ENCODE peak calls at places on chromosomes 7 and 10, in seven cellular contexts. V, O, C, T, Q, E and S are unnamed samples. For H3K4me1, the result is how much of the 10 kb centered on the place peaks cover.

GRCh38 chr7:151246161-151247015 is 2.1 kb downstream of the SMARCD3 start:
- DNase-seq in V (no peak), O (peak), C (peak), T (no peak), Q (no peak), E (no peak), S (no peak)

GRCh38 chr7:966291-967069 is 8.9 kb downstream of the COX19 start:
- DNase-seq in V (no peak), O (no peak), C (no peak), T (no peak), Q (no peak), E (no peak), S (no peak)

GRCh38 chr10:116747325-116747724 is 5.0 kb upstream of the HSPA12A start:
- DNase-seq in V (no peak), O (no peak), C (no peak), T (no peak), Q (peak), E (no peak), S (no peak)

GRCh38 chr10:47190301-47190700 is 109.7 kb upstream of the GDF10 start:
- DNase-seq in V (no peak), O (no peak), C (no peak), T (no peak), Q (no peak), E (peak), S (no peak)

GRCh38 chr10:59106441-59106840 is 70.0 kb upstream of the PHYHIPL start:
- DNase-seq in V (no peak), O (no peak), C (no peak), T (no peak), Q (no peak), E (no peak), S (no peak)

GRCh38 chr10:131858583-131859340 is 42.0 kb upstream of the PPP2R2D start:
- DNase-seq in V (no peak), O (no peak), C (no peak), T (no peak), Q (no peak), E (no peak), S (no peak)

GRCh38 chr10:68981074-68981473 is 7.5 kb upstream of the KIFBP start:
- DNase-seq in V (no peak), O (no peak), C (peak), T (no peak), Q (no peak), E (no peak), S (no peak)

GRCh38 chr7:24005517-24005916 is 278.5 kb upstream of the NPY start:
- DNase-seq in V (no peak), O (no peak), C (no peak), T (no peak), Q (no peak), E (no peak), S (no peak)

GRCh38 chr7:71846160-71846559 is 566.0 kb downstream of the CALN1 start:
- DNase-seq in V (no peak), O (peak), C (no peak), T (no peak), Q (no peak), E (no peak), S (no peak)

GRCh38 chr7:50721160-50721559 is 61.5 kb downstream of the GRB10 start:
- DNase-seq in V (no peak), O (peak), C (no peak), T (peak), Q (no peak), E (no peak), S (peak)

GRCh38 chr7:90311185-90311584 is 9.9 kb downstream of the FAM237B start:
- DNase-seq in V (no peak), O (no peak), C (no peak), T (no peak), Q (no peak), E (no peak), S (no peak)

GRCh38 chr7:149147072-149147729 is at the start of gene ZNF398:
- DNase-seq in V (peak), O (peak), C (peak), T (peak), Q (peak), E (peak), S (peak)

GRCh38 chr10:68665841-68666240 is 55.2 kb upstream of the CCAR1 start:
- DNase-seq in V (peak), O (no peak), C (no peak), T (peak), Q (no peak), E (peak), S (peak)

GRCh38 chr10:83212632-83213349 is 926.5 kb upstream of the GHITM start:
- DNase-seq in V (no peak), O (no peak), C (no peak), T (peak), Q (no peak), E (peak), S (peak)

GRCh38 chr7:44534501-44534900 is 6.6 kb downstream of the NPC1L1 start:
- DNase-seq in V (no peak), O (peak), C (peak), T (no peak), Q (peak), E (peak), S (no peak)

GRCh38 chr7:149220534-149220933 is 18.9 kb upstream of the ZNF212 start:
- DNase-seq in V (peak), O (no peak), C (peak), T (peak), Q (no peak), E (peak), S (peak)

GRCh38 chr7:148772297-148773089 is 73.8 kb downstream of the CUL1 start:
- DNase-seq in V (peak), O (no peak), C (peak), T (peak), Q (peak), E (peak), S (peak)

GRCh38 chr7:5528071-5528814 is 104.6 kb upstream of the TNRC18 start:
- DNase-seq in V (peak), O (peak), C (peak), T (no peak), Q (peak), E (peak), S (no peak)

GRCh38 chr7:20340839-20341238 is 10.1 kb downstream of the ITGB8 start:
- DNase-seq in V (no peak), O (peak), C (no peak), T (no peak), Q (no peak), E (peak), S (no peak)

GRCh38 chr10:68364101-68364886 is 31.6 kb upstream of the PBLD start:
- DNase-seq in V (no peak), O (no peak), C (no peak), T (no peak), Q (no peak), E (no peak), S (no peak)

GRCh38 chr10:131776496-131776895 is 124.3 kb upstream of the PPP2R2D start:
- DNase-seq in V (no peak), O (no peak), C (no peak), T (no peak), Q (no peak), E (no peak), S (no peak)

GRCh38 chr7:69365588-69366241 is 232.6 kb upstream of the AUTS2 start:
- DNase-seq in V (no peak), O (no peak), C (peak), T (peak), Q (no peak), E (no peak), S (peak)

GRCh38 chr10:124546957-124547650 is 85.5 kb downstream of the LHPP start:
- DNase-seq in V (no peak), O (no peak), C (no peak), T (no peak), Q (no peak), E (no peak), S (no peak)
- H3K4me3 ChIP-seq in V (no peak), O (no peak), C (no peak), T (no peak), Q (no peak), E (no peak), S (no peak)

DNA sequence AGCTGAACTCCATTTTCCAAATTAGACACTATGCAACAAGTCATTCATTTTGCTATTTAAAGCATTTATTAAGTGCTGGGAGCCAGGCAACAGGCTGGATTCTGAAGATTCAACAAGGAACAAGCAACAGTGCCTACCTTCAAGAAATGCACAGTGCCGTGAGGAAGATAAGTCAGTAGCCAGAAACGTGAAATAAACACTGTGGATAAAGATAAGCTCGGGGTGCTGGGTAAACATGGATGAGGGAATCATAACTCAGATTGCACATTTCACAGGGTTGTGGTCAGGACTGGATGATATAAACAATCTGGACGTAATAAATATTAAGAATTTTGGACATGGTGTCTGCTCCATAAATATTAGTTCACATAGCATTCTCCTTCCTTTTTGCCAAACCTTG is 259.3 kb downstream of the SFMBT2 start:
- DNase-seq in V (no peak), O (no peak), C (no peak), T (no peak), Q (no peak), E (no peak), S (no peak)
- H2AFZ ChIP-seq in V (no peak), O (no peak), C (no peak), T (no peak), Q (no peak), E (no peak), S (no peak)

DNA sequence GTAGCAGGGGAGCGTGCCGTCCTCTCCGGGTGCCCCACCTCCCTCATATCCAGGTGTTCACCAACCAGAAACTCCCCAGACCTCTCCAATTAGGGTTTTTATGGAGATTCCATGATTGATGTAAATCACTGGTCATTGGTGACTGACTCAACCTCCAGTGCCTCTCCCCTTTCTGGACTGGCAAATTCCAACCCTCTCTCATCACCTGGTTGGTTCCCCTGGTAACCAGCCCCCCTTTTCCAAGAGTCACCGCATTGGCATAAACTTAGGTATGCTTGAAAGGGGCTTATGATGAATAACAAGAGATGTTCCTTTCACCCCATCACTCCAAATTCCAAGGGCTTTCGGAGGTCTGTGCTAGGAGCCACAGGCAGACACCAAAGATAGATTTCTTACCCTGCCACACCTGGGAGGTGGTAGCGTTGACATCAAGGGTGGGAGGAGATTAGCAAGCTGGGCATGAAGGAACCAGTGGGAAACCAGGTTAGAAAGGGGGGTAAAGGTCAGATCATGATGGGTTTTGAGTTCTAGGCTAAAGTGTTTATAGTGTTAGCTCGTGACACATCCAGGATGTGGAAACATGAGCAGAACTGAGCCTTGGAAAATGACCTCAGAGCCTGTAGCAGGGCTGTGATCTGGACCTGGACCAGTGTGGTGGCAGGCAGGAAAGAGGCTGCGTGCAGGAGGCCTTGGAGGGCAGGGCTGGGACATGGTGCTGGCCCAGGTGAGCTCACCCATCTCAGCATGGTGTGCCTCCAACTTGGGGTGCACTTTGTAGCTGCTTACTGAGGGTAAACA is 45.1 kb downstream of the CAMK1D start:
- DNase-seq in V (peak), O (no peak), C (peak), T (peak), Q (no peak), E (no peak), S (peak)
- H3K4me1 ChIP-seq in V (under half), O (under half), C (under half), T (under half), Q (under half), E (under half), S (under half)

GRCh38 chr10:74000892-74001669 is 3.2 kb downstream of the VCL start:
- DNase-seq in V (no peak), O (no peak), C (no peak), T (no peak), Q (no peak), E (no peak), S (no peak)
- H3K4me3 ChIP-seq in V (peak), O (peak), C (peak), T (peak), Q (no peak), E (no peak), S (peak)

GRCh38 chr7:119197172-119197871 is 972.8 kb downstream of the ANKRD7 start:
- DNase-seq in V (no peak), O (no peak), C (no peak), T (no peak), Q (peak), E (peak), S (no peak)

GRCh38 chr7:119196183-119196582 is 971.7 kb downstream of the ANKRD7 start:
- DNase-seq in V (no peak), O (no peak), C (peak), T (no peak), Q (no peak), E (peak), S (no peak)

GRCh38 chr7:119197872-119198527 is 973.5 kb downstream of the ANKRD7 start:
- DNase-seq in V (peak), O (peak), C (peak), T (peak), Q (peak), E (peak), S (peak)
- H2AFZ ChIP-seq in V (no peak), O (peak), C (peak), T (no peak), Q (peak), E (peak), S (no peak)

GRCh38 chr7:2474813-2475677 is 1.2 kb downstream of the GRIFIN start:
- DNase-seq in V (no peak), O (no peak), C (no peak), T (no peak), Q (no peak), E (no peak), S (no peak)
- H3K4me1 ChIP-seq in V (under half), O (under half), C (half or more), T (under half), Q (under half), E (under half), S (under half)

DNA sequence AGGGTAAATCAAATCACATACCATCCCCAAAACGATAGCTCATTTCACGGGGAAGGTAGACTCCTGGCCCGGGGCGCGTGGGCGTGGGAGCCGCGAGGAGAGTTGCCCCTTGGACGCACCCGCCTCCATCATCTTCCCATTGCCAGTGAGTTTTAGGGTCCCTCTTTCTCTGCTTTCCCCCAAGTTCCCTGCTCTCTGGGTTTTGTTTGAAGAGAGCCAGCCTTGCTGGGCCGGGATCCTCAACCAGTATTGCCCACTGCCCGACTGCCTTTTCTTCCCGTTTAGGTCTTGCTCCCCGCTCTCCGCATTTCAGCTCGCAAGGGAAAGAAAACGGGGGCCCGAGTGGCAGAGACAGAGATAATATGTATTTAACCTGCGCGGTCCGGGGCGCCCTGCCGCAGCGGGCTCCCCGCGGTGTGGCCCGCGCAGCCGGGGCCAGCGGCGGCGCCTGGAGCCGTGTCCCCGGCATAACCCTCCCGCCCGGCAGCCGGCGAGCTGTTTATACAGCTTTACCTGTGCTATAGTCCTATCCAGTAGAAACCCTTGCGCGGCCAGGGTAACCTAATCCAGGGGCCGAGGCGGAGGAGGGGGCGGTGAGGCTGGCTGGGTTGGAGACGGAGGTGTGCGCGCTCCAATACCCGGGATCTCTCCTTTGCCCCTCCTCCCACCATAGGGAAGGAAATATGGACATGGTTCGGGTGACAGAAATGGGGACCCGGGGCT is 5.2 kb upstream of the GATA3 start:
- DNase-seq in V (no peak), O (peak), C (no peak), T (no peak), Q (no peak), E (peak), S (no peak)
- H3K4me3 ChIP-seq in V (no peak), O (peak), C (no peak), T (no peak), Q (no peak), E (peak), S (no peak)

GRCh38 chr10:121073743-121074142 is 222.6 kb downstream of the WDR11 start:
- DNase-seq in V (no peak), O (no peak), C (no peak), T (no peak), Q (no peak), E (no peak), S (no peak)
- H2AFZ ChIP-seq in V (no peak), O (no peak), C (no peak), T (no peak), Q (no peak), E (no peak), S (no peak)

DNA sequence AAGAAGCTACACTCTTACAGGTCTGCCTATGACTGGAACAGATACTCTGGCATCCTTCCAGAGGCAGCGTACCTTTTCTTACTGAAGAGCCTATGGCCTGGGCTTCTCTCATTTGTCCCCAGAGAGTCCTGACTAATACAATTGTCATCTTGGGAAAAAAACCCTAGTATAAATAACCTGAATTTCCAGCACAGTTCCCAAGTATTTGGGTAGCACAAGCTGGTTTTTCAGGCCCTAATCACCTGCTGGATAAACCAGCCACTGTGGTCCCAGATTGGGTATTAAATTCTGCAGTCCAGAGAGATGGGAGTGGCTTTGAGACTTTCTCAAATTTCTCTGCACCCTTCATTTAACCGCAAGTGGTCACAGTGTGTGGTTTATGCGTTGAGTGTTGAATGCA is 186.8 kb upstream of the NEBL start:
- DNase-seq in V (no peak), O (no peak), C (peak), T (no peak), Q (no peak), E (peak), S (no peak)
- H3K4me1 ChIP-seq in V (under half), O (under half), C (under half), T (under half), Q (under half), E (under half), S (under half)

DNA sequence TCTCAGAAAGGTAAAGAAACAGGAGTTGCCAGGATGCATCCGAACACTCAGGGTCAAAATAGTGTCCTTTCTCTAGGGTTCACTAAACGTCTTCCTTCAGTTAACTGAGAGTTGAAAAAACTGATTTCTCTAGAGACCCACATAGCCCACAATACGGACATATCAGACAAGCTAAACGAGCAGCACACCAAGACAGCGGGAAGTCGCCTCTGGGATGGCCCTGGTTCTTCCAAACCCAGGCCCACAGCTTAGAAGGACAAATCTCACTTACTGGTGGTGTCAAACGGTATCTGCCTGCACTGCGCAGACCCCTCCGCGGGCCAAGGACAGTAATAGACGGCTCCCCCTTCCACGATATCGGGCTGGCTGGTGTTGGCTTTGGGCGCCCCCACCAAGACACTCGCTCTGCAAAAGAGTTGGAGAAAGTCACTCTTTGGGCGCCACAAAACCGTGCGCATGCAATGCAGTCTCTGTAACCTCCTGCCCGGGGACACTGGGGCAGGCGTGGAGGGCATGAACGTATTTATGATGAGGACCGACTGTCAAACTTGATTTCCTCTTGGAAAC is 1.1 kb downstream of the ITGA8 start:
- DNase-seq in V (no peak), O (no peak), C (peak), T (no peak), Q (no peak), E (no peak), S (no peak)
- H3K4me3 ChIP-seq in V (no peak), O (peak), C (peak), T (peak), Q (peak), E (no peak), S (peak)